ENCODE peak calls at places on chromosome 10, in eight cellular contexts. G, J, K, Z, O, H, W and L are unnamed samples.

GRCh38 chr10:69279110-69279509 is 814 bp downstream of the HK1 start:
- DNase-seq in O (no peak), W (no peak), J (no peak), G (no peak), K (no peak), H (no peak), Z (no peak), L (no peak)

GRCh38 chr10:116728526-116729096 is 13.8 kb downstream of the HSPA12A start:
- DNase-seq in G (no peak), H (no peak), W (no peak), K (no peak), J (peak), Z (no peak), O (no peak), L (no peak)

GRCh38 chr10:92239600-92240288 is 51.1 kb downstream of the CPEB3 start:
- DNase-seq in Z (peak), G (no peak), H (no peak), W (no peak), O (peak), J (peak), K (peak), L (peak)

GRCh38 chr10:77159538-77160110 is 478.0 kb downstream of the KCNMA1 start:
- DNase-seq in J (peak), Z (no peak), K (no peak), W (no peak), H (no peak), G (peak), O (no peak), L (peak)

GRCh38 chr10:93819520-93819919 is 61.8 kb downstream of the LGI1 start:
- DNase-seq in O (no peak), W (no peak), G (no peak), Z (no peak), J (no peak), H (no peak), K (no peak), L (no peak)

GRCh38 chr10:96984512-96985225 is 152.6 kb downstream of the LCOR start:
- DNase-seq in Z (no peak), K (no peak), O (no peak), J (no peak), H (no peak), W (peak), G (peak), L (no peak)

GRCh38 chr10:52642208-52642607 is 130.4 kb downstream of the MBL2 start:
- DNase-seq in W (no peak), O (no peak), G (no peak), H (no peak), K (no peak), Z (no peak), J (no peak), L (no peak)

GRCh38 chr10:128729910-128730420 is 603.7 kb upstream of the MKI67 start:
- DNase-seq in K (no peak), O (no peak), J (no peak), H (no peak), W (no peak), G (no peak), Z (no peak), L (no peak)

GRCh38 chr10:32054087-32054486 is 2.1 kb downstream of the KIF5B start:
- DNase-seq in W (no peak), H (peak), O (peak), J (peak), K (peak), Z (no peak), G (peak), L (peak)

GRCh38 chr10:63671317-63671937 is 150.2 kb downstream of the REEP3 start:
- DNase-seq in J (no peak), H (no peak), K (no peak), Z (no peak), G (peak), W (peak), O (no peak), L (peak)

GRCh38 chr10:86955501-86956194 is 1.8 kb downstream of the MMRN2 start:
- DNase-seq in O (no peak), W (no peak), G (no peak), J (no peak), K (no peak), Z (no peak), H (no peak), L (no peak)

GRCh38 chr10:48478980-48479811 is 125.7 kb downstream of the ARHGAP22 start:
- DNase-seq in O (no peak), W (no peak), G (no peak), J (no peak), K (no peak), H (no peak), Z (no peak), L (no peak)

GRCh38 chr10:33132626-33133025 is 174.6 kb upstream of the ITGB1 start:
- DNase-seq in W (no peak), O (peak), K (no peak), Z (no peak), H (peak), J (peak), G (no peak), L (no peak)

GRCh38 chr10:78038105-78038504 is 4.4 kb downstream of the RPS24 start:
- DNase-seq in W (no peak), G (peak), O (peak), K (no peak), Z (no peak), J (no peak), H (peak), L (peak)

GRCh38 chr10:74929197-74929596 is 102.8 kb downstream of the KAT6B start:
- DNase-seq in K (no peak), W (no peak), Z (no peak), H (no peak), J (no peak), O (peak), G (peak), L (peak)

GRCh38 chr10:131674130-131674529 is 226.7 kb upstream of the PPP2R2D start:
- DNase-seq in O (no peak), G (no peak), W (no peak), H (no peak), K (no peak), Z (no peak), J (no peak), L (no peak)

GRCh38 chr10:78664929-78665525 is 403.7 kb upstream of the ZMIZ1 start:
- DNase-seq in W (peak), K (no peak), G (peak), O (peak), H (peak), J (peak), Z (no peak), L (peak)

GRCh38 chr10:131082991-131083465 is 228.5 kb downstream of the TCERG1L start:
- DNase-seq in H (no peak), G (no peak), Z (no peak), O (no peak), K (no peak), W (no peak), J (no peak), L (no peak)

GRCh38 chr10:70584366-70584765 is 18.2 kb downstream of the PRF1 start:
- DNase-seq in W (no peak), K (no peak), Z (no peak), O (no peak), G (no peak), H (no peak), J (no peak), L (no peak)

GRCh38 chr10:68212721-68213352 is 19.1 kb downstream of the ATOH7 start:
- DNase-seq in O (peak), J (peak), G (peak), H (peak), W (no peak), Z (no peak), K (no peak), L (peak)

GRCh38 chr10:46319383-46319782 is 32.6 kb downstream of the ANTXRL start:
- DNase-seq in H (no peak), O (no peak), J (no peak), W (no peak), G (no peak), K (no peak), Z (no peak), L (no peak)

GRCh38 chr10:124706876-124707516 is 37.2 kb downstream of the FAM53B start:
- DNase-seq in W (no peak), J (no peak), Z (no peak), O (no peak), K (no peak), G (no peak), H (no peak), L (no peak)

GRCh38 chr10:75021851-75022250 is 89.6 kb upstream of the SAMD8 start:
- DNase-seq in W (no peak), H (no peak), G (no peak), Z (no peak), O (peak), J (no peak), K (no peak), L (no peak)

GRCh38 chr10:125692246-125692931 is 9.4 kb upstream of the TEX36 start:
- DNase-seq in W (no peak), J (no peak), Z (no peak), H (no peak), K (no peak), O (no peak), G (no peak), L (no peak)